ENCODE peak calls at places on chromosomes 7 and 10, in ten cellular contexts. H is WTC11, L is nephron progenitor cell, P is brain pericyte, G is fibroblast of pulmonary artery, Y is adrenal gland, A is T-helper 2 cell, V is HepG2, E is HS-5, O is PC-3. Z is an unnamed sample.

GRCh38 chr7:14125998-14126397 is 136.5 kb upstream of the ETV1 start:
- DNase-seq in H (no peak), L (no peak), P (no peak), G (peak), Y (no peak), A (no peak), V (no peak), E (no peak), O (no peak), Z (no peak)

GRCh38 chr10:100129424-100129823 is 47.8 kb upstream of the CPN1 start:
- DNase-seq in H (no peak), L (no peak), P (no peak), G (no peak), Y (no peak), A (no peak), V (peak), E (no peak), O (no peak), Z (no peak)

GRCh38 chr10:11208908-11209809 is 191.5 kb downstream of the CELF2 start:
- DNase-seq in H (no peak), L (no peak), P (no peak), G (no peak), Y (no peak), A (no peak), V (no peak), E (no peak), O (no peak), Z (no peak)

GRCh38 chr7:81175291-81175942 is 256.6 kb upstream of the SEMA3C start:
- DNase-seq in H (no peak), L (no peak), P (no peak), G (no peak), Y (no peak), A (no peak), V (no peak), E (no peak), O (peak), Z (no peak)

GRCh38 chr10:126975221-126975620 is 70.0 kb downstream of the DOCK1 start:
- DNase-seq in H (no peak), L (no peak), P (no peak), G (no peak), Y (no peak), A (no peak), V (no peak), E (no peak), O (no peak), Z (no peak)

GRCh38 chr7:119472398-119473038 is 800.5 kb upstream of the KCND2 start:
- DNase-seq in H (peak), L (peak), P (no peak), G (no peak), Y (no peak), A (no peak), V (no peak), E (no peak), O (no peak), Z (no peak)

GRCh38 chr7:78985509-78985908 is 468.0 kb downstream of the MAGI2 start:
- DNase-seq in H (no peak), L (no peak), P (no peak), G (peak), Y (no peak), A (no peak), V (no peak), E (no peak), O (peak), Z (no peak)

GRCh38 chr10:774223-774622 is 84.8 kb upstream of the DIP2C start:
- DNase-seq in H (peak), L (no peak), P (no peak), G (no peak), Y (no peak), A (no peak), V (no peak), E (no peak), O (no peak), Z (no peak)

GRCh38 chr7:26073041-26073440 is 79.0 kb upstream of the NFE2L3 start:
- DNase-seq in H (no peak), L (no peak), P (no peak), G (no peak), Y (no peak), A (no peak), V (no peak), E (no peak), O (no peak), Z (no peak)

GRCh38 chr10:66747451-66747850 is 178.4 kb upstream of the LRRTM3 start:
- DNase-seq in H (no peak), L (no peak), P (no peak), G (peak), Y (no peak), A (no peak), V (no peak), E (peak), O (peak), Z (no peak)

GRCh38 chr10:87659571-87660483 is at the start of gene PAPSS2:
- DNase-seq in H (peak), L (peak), P (no peak), G (peak), Y (peak), A (peak), V (no peak), E (no peak), O (peak), Z (no peak)

GRCh38 chr7:3277604-3278572 is 23.2 kb upstream of the SDK1 start:
- DNase-seq in H (no peak), L (no peak), P (no peak), G (no peak), Y (no peak), A (no peak), V (no peak), E (no peak), O (no peak), Z (no peak)

GRCh38 chr10:49740346-49741107 is 21.6 kb downstream of the OGDHL start:
- DNase-seq in H (no peak), L (no peak), P (no peak), G (no peak), Y (no peak), A (no peak), V (no peak), E (no peak), O (no peak), Z (no peak)

GRCh38 chr7:87344446-87344845 is 1.0 kb upstream of the CROT start:
- DNase-seq in H (no peak), L (no peak), P (no peak), G (peak), Y (no peak), A (no peak), V (no peak), E (no peak), O (no peak), Z (no peak)

GRCh38 chr7:2661096-2661449 is 26.9 kb upstream of the AMZ1 start:
- DNase-seq in H (no peak), L (no peak), P (no peak), G (no peak), Y (no peak), A (no peak), V (no peak), E (no peak), O (no peak), Z (no peak)

GRCh38 chr10:103745264-103746247 is 109.8 kb downstream of the SH3PXD2A start:
- DNase-seq in H (no peak), L (no peak), P (no peak), G (no peak), Y (no peak), A (peak), V (no peak), E (no peak), O (peak), Z (peak)

GRCh38 chr7:19519443-19519977 is 189.3 kb downstream of the POLR1F start:
- DNase-seq in H (no peak), L (no peak), P (no peak), G (peak), Y (no peak), A (no peak), V (no peak), E (peak), O (no peak), Z (no peak)

GRCh38 chr10:86177483-86178155 is 189.0 kb downstream of the GRID1 start:
- DNase-seq in H (no peak), L (no peak), P (no peak), G (no peak), Y (no peak), A (no peak), V (no peak), E (no peak), O (no peak), Z (no peak)

GRCh38 chr7:156001496-156002260 is 189.4 kb upstream of the SHH start:
- DNase-seq in H (no peak), L (no peak), P (no peak), G (no peak), Y (no peak), A (no peak), V (no peak), E (no peak), O (no peak), Z (no peak)

GRCh38 chr10:71725998-71726672 is 6.6 kb upstream of the C10orf105 start:
- DNase-seq in H (peak), L (peak), P (no peak), G (peak), Y (peak), A (peak), V (peak), E (no peak), O (peak), Z (no peak)

GRCh38 chr7:2978403-2978802 is 65.3 kb downstream of the CARD11 start:
- DNase-seq in H (peak), L (peak), P (no peak), G (no peak), Y (peak), A (peak), V (no peak), E (no peak), O (peak), Z (peak)

GRCh38 chr10:49504528-49504927 is 34.4 kb downstream of the ERCC6 start:
- DNase-seq in H (no peak), L (no peak), P (no peak), G (no peak), Y (no peak), A (no peak), V (no peak), E (no peak), O (no peak), Z (no peak)

GRCh38 chr10:113060221-113061053 is 110.4 kb downstream of the TCF7L2 start:
- DNase-seq in H (no peak), L (no peak), P (no peak), G (peak), Y (no peak), A (no peak), V (peak), E (no peak), O (no peak), Z (no peak)

GRCh38 chr10:94299417-94299816 is 63.3 kb downstream of the NOC3L start:
- DNase-seq in H (no peak), L (no peak), P (no peak), G (peak), Y (no peak), A (no peak), V (peak), E (peak), O (peak), Z (no peak)

GRCh38 chr10:32938554-32939061 is 19.4 kb downstream of the ITGB1 start:
- DNase-seq in H (no peak), L (no peak), P (no peak), G (no peak), Y (no peak), A (no peak), V (peak), E (no peak), O (no peak), Z (no peak)

GRCh38 chr10:37860494-37861190 is 3.2 kb upstream of the ZNF248 start:
- DNase-seq in H (no peak), L (no peak), P (no peak), G (peak), Y (no peak), A (no peak), V (peak), E (no peak), O (peak), Z (no peak)

GRCh38 chr10:129472696-129473555 is 5.9 kb downstream of the MGMT start:
- DNase-seq in H (no peak), L (no peak), P (no peak), G (no peak), Y (no peak), A (no peak), V (no peak), E (no peak), O (no peak), Z (no peak)

GRCh38 chr10:125236091-125236490 is 75.7 kb upstream of the CTBP2 start:
- DNase-seq in H (no peak), L (no peak), P (no peak), G (no peak), Y (no peak), A (no peak), V (no peak), E (no peak), O (no peak), Z (no peak)

GRCh38 chr7:125618516-125618915 is 688.9 kb upstream of the POT1 start:
- DNase-seq in H (no peak), L (no peak), P (no peak), G (no peak), Y (no peak), A (no peak), V (no peak), E (no peak), O (no peak), Z (no peak)

Z was measured in T-helper 17 cell.